ENCODE peak calls at places on chromosomes 11 and 22, in four cellular contexts. F is HEK293T, E is K562, G is GM12878. R is an unnamed sample.

GRCh38 chr11:123690490-123690889 is 36.1 kb upstream of the SCN3B start:
- DNase-seq in F (no peak), E (no peak), G (no peak), R (no peak)

GRCh38 chr22:33082221-33082620 is 24.0 kb upstream of the SYN3 start:
- DNase-seq in F (no peak), E (no peak), G (no peak), R (no peak)

GRCh38 chr11:102653744-102654291 is 28.7 kb upstream of the MMP20 start:
- DNase-seq in F (no peak), E (no peak), G (no peak), R (no peak)

GRCh38 chr22:19524170-19525115 is at the start of gene CLDN5:
- DNase-seq in F (peak; percentile 6), E (peak; percentile 54), G (no peak), R (no peak)

GRCh38 chr11:58316142-58316541 is 42.7 kb downstream of the OR5B17 start:
- DNase-seq in F (no peak), E (no peak), G (no peak), R (no peak)

GRCh38 chr11:114154271-114155047 is 94.9 kb downstream of the ZBTB16 start:
- DNase-seq in F (no peak), E (no peak), G (no peak), R (peak; percentile 30)

GRCh38 chr22:44181033-44181911 is 547 bp downstream of the PARVG start:
- DNase-seq in F (no peak), E (no peak), G (no peak), R (no peak)

GRCh38 chr11:129279326-129280026 is 87.4 kb upstream of the ARHGAP32 start:
- DNase-seq in F (peak; percentile 88), E (no peak), G (no peak), R (peak; percentile 67)

GRCh38 chr11:61273151-61274078 is 21.7 kb downstream of the VWCE start:
- DNase-seq in F (no peak), E (no peak), G (no peak), R (no peak)

GRCh38 chr22:43000441-43001175 is 14.3 kb downstream of the PACSIN2 start:
- DNase-seq in F (no peak), E (no peak), G (no peak), R (no peak)

GRCh38 chr11:71474141-71474770 is 21.3 kb downstream of the NADSYN1 start:
- DNase-seq in F (no peak), E (no peak), G (no peak), R (no peak)

GRCh38 chr22:36136475-36136874 is 24.1 kb downstream of the APOL3 start:
- DNase-seq in F (no peak), E (no peak), G (no peak), R (no peak)

GRCh38 chr11:65785329-65786007 is 1.4 kb upstream of the OVOL1 start:
- DNase-seq in F (no peak), E (no peak), G (no peak), R (no peak)

GRCh38 chr11:87722756-87723599 is 452.3 kb downstream of the RAB38 start:
- DNase-seq in F (peak; percentile 45), E (no peak), G (no peak), R (peak; percentile 7)

GRCh38 chr11:394034-394857 is at the start of gene PKP3:
- DNase-seq in F (no peak), E (peak; percentile 89), G (no peak), R (peak; percentile 37)

GRCh38 chr22:40499187-40499753 is 128.9 kb downstream of the SGSM3 start:
- DNase-seq in F (no peak), E (peak; percentile 54), G (peak; percentile 55), R (peak; percentile 84)

GRCh38 chr11:19746081-19746480 is 33.4 kb downstream of the NAV2 start:
- DNase-seq in F (no peak), E (no peak), G (no peak), R (no peak)

GRCh38 chr22:38314992-38315800 is 2.0 kb downstream of the CSNK1E start:
- DNase-seq in F (no peak), E (no peak), G (no peak), R (no peak)

GRCh38 chr11:83023410-83023809 is 48.3 kb downstream of the RAB30 start:
- DNase-seq in F (no peak), E (no peak), G (no peak), R (no peak)

GRCh38 chr11:131036544-131036943 is 120.3 kb upstream of the SNX19 start:
- DNase-seq in F (no peak), E (no peak), G (no peak), R (no peak)

GRCh38 chr11:72836111-72836510 is 21.9 kb downstream of the ATG16L2 start:
- DNase-seq in F (no peak), E (no peak), G (no peak), R (no peak)

GRCh38 chr22:45893516-45893915 is 83.4 kb downstream of the WNT7B start:
- DNase-seq in F (no peak), E (no peak), G (no peak), R (no peak)

GRCh38 chr11:93113824-93114223 is 84.0 kb downstream of the SLC36A4 start:
- DNase-seq in F (no peak), E (no peak), G (no peak), R (no peak)

GRCh38 chr11:96147913-96148312 is 195.1 kb downstream of the MAML2 start:
- DNase-seq in F (no peak), E (no peak), G (no peak), R (no peak)

GRCh38 chr11:19276859-19277808 is 36.4 kb upstream of the E2F8 start:
- DNase-seq in F (no peak), E (no peak), G (no peak), R (peak; percentile 28)

GRCh38 chr11:72755794-72756285 is 3.6 kb upstream of the ARAP1 start:
- DNase-seq in F (no peak), E (no peak), G (no peak), R (no peak)

GRCh38 chr11:3220521-3221407 is 2.2 kb upstream of the MRGPRG start:
- DNase-seq in F (no peak), E (no peak), G (no peak), R (no peak)

GRCh38 chr22:30863161-30863833 is 105.3 kb downstream of the MORC2 start:
- DNase-seq in F (peak; percentile 5), E (peak; percentile 43), G (no peak), R (peak; percentile 93)

GRCh38 chr11:87258171-87258833 is 220.6 kb downstream of the TMEM135 start:
- DNase-seq in F (no peak), E (no peak), G (no peak), R (no peak)

GRCh38 chr11:57775474-57775873 is 13.9 kb downstream of the CTNND1 start:
- DNase-seq in F (no peak), E (no peak), G (no peak), R (no peak)

GRCh38 chr11:27215471-27216267 is 147.3 kb downstream of the CCDC34 start:
- DNase-seq in F (no peak), E (no peak), G (no peak), R (no peak)

GRCh38 chr11:96037267-96037990 is 113.5 kb upstream of the MTMR2 start:
- DNase-seq in F (peak; percentile 22), E (no peak), G (no peak), R (no peak)

GRCh38 chr22:50726643-50727340 is 11.2 kb upstream of the ACR start:
- DNase-seq in F (no peak), E (no peak), G (no peak), R (peak; percentile 21)

GRCh38 chr22:50729391-50730012 is 8.5 kb upstream of the ACR start:
- DNase-seq in F (no peak), E (no peak), G (no peak), R (no peak)

GRCh38 chr22:50730013-50730891 is 7.8 kb upstream of the ACR start:
- DNase-seq in F (no peak), E (no peak), G (no peak), R (no peak)

GRCh38 chr22:50727678-50728522 is 10.1 kb upstream of the ACR start:
- DNase-seq in F (no peak), E (no peak), G (no peak), R (no peak)

DNA sequence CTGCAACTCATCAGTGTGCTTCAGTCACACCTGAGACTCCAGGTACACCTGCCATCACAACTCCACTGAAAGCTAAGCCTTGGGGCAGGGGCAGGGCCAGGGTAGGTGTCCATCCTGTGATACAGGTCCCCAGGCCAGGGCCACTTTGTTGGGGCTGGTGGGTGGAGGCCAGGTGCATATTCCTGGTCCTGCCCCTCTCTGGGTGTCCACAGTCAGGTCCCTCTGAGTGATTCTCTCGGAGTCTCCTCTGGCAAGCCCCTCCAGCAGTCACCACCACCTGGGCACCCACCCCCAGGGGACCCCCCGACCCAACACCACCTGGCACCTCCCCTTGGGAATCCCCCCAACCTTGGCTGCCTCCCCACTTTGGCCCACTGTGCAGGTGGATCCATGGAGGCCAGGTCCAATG is 9.5 kb upstream of the ACR start:
- DNase-seq in F (no peak), E (no peak), G (no peak), R (no peak)
- TF ChIP-seq FOXK2 in F (no peak), E (no peak), G (no peak), R (no peak)

GRCh38 chr11:59755701-59756495 is 722 bp downstream of the STX3 start:
- DNase-seq in F (peak; percentile 53), E (peak; percentile 79), G (no peak), R (peak; percentile 56)

GRCh38 chr11:59754859-59755700 is at the start of gene STX3:
- DNase-seq in F (peak; percentile 80), E (peak; percentile 88), G (no peak), R (peak; percentile 17)

GRCh38 chr11:59756496-59756840 is 1.3 kb downstream of the STX3 start:
- DNase-seq in F (no peak), E (no peak), G (no peak), R (no peak)

GRCh38 chr11:59758638-59759037 is 3.5 kb downstream of the STX3 start:
- DNase-seq in F (no peak), E (no peak), G (no peak), R (no peak)

GRCh38 chr11:59756845-59757244 is 1.7 kb downstream of the STX3 start:
- DNase-seq in F (no peak), E (peak; percentile 64), G (no peak), R (no peak)
- TF ChIP-seq FOXK2 in F (no peak), E (no peak), G (no peak), R (no peak)

DNA sequence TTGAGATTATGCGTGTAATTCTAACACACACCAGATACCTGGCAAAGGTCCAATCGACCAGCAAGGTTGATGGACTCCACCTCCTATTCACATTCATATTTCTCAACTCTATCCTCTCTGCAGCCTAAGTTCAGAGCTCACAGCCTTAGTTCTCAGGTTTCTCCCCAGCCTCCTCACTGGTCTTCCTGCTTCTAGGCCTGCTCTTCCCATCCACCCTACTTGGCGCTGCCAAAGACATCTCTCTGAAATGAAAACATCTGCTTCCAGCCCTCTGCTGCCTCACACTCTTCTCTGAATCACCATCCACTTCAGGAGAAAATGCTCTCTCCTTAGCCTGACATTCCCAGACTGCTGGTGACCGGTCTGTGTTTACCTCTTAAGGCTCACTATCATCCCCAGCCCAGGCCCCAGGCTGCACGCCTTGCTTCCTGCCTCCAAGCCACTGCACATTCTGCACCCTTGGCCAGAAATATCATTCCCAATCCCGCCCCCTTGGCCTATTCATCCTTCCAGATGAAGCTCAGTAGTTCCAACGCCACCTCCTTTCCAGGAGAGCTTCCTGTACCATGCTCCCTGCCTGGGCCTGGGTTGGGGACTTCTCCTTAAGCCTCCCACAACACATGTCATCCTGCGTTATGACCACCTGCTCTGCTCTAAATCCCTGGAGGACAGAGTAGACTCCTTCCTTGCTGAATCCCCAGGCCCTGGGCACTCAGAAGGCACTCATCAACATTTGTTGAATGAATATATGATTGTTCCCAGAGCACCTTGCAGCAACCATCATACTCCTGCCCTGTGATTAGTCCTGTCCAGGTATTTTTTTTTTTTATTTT is 3.5 kb downstream of the ARRB1 start:
- DNase-seq in F (no peak), E (no peak), G (no peak), R (peak; percentile 64)
- TF ChIP-seq FOXK2 in F (no peak), E (no peak), G (no peak), R (no peak)

GRCh38 chr11:85991514-85991913 is 77.4 kb downstream of the PICALM start:
- DNase-seq in F (no peak), E (no peak), G (no peak), R (no peak)

GRCh38 chr11:85988780-85989179 is 80.1 kb downstream of the PICALM start:
- DNase-seq in F (no peak), E (no peak), G (no peak), R (no peak)
- TF ChIP-seq FOXK2 in F (no peak), E (no peak), G (no peak), R (no peak)